ENCODE peak calls at places on chromosomes 2 and 18, in four cellular contexts. One of them, this sample, is unnamed.

GRCh38 chr18:11104307-11104706 is 45.1 kb downstream of the PIEZO2 start:
- ATAC-seq in heart right ventricle: no peak
- ATAC-seq in left lung: no peak
- ATAC-seq in lung: no peak
- ATAC-seq in this sample: no peak

GRCh38 chr2:159119652-159120257 is 151.3 kb downstream of the TANC1 start:
- ATAC-seq in left lung: no peak
- ATAC-seq in lung: no peak
- ATAC-seq in heart right ventricle: peak; percentile 83
- ATAC-seq in this sample: no peak

GRCh38 chr2:123532126-123532525 is 493.0 kb upstream of the CNTNAP5 start:
- ATAC-seq in lung: no peak
- ATAC-seq in left lung: no peak
- ATAC-seq in heart right ventricle: no peak
- ATAC-seq in this sample: no peak

GRCh38 chr18:11074879-11075278 is 74.5 kb downstream of the PIEZO2 start:
- ATAC-seq in lung: no peak
- ATAC-seq in left lung: no peak
- ATAC-seq in heart right ventricle: no peak
- ATAC-seq in this sample: no peak

GRCh38 chr2:216765810-216766259 is 70.5 kb upstream of the IGFBP5 start:
- ATAC-seq in left lung: peak; percentile 31
- ATAC-seq in heart right ventricle: peak; percentile 84
- ATAC-seq in lung: no peak
- ATAC-seq in this sample: peak; percentile 42

GRCh38 chr2:42359304-42359749 is 1.7 kb downstream of the COX7A2L start:
- ATAC-seq in lung: no peak
- ATAC-seq in heart right ventricle: no peak
- ATAC-seq in left lung: no peak
- ATAC-seq in this sample: no peak

GRCh38 chr2:17672583-17673317 is 80.9 kb downstream of the SMC6 start:
- ATAC-seq in lung: no peak
- ATAC-seq in heart right ventricle: no peak
- ATAC-seq in left lung: no peak
- ATAC-seq in this sample: no peak

GRCh38 chr2:55616509-55617159 is 788 bp downstream of the PPP4R3B start:
- ATAC-seq in left lung: peak; percentile 21
- ATAC-seq in lung: peak; percentile 3
- ATAC-seq in heart right ventricle: peak; percentile 3
- ATAC-seq in this sample: no peak

GRCh38 chr2:200353125-200353524 is 46.6 kb downstream of the SPATS2L start:
- ATAC-seq in heart right ventricle: peak; percentile 33
- ATAC-seq in lung: no peak
- ATAC-seq in left lung: peak; percentile 54
- ATAC-seq in this sample: peak; percentile 12

GRCh38 chr2:147297820-147298219 is 547.0 kb upstream of the ACVR2A start:
- ATAC-seq in heart right ventricle: no peak
- ATAC-seq in left lung: no peak
- ATAC-seq in lung: no peak
- ATAC-seq in this sample: no peak

GRCh38 chr2:43748333-43748732 is 25.5 kb upstream of the DYNC2LI1 start:
- ATAC-seq in heart right ventricle: no peak
- ATAC-seq in lung: no peak
- ATAC-seq in left lung: no peak
- ATAC-seq in this sample: no peak

GRCh38 chr2:238098854-238099708 is 1.1 kb upstream of the ESPNL start:
- ATAC-seq in lung: no peak
- ATAC-seq in left lung: no peak
- ATAC-seq in heart right ventricle: no peak
- ATAC-seq in this sample: no peak

GRCh38 chr2:219689676-219690628 is 62.5 kb downstream of the SLC4A3 start:
- ATAC-seq in lung: peak; percentile 71
- ATAC-seq in left lung: peak; percentile 73
- ATAC-seq in heart right ventricle: peak; percentile 71
- ATAC-seq in this sample: peak; percentile 34

GRCh38 chr2:221571391-221572179 is 519 bp downstream of the EPHA4 start:
- ATAC-seq in heart right ventricle: peak; percentile 8
- ATAC-seq in left lung: peak; percentile 5
- ATAC-seq in lung: no peak
- ATAC-seq in this sample: peak; percentile 1

GRCh38 chr2:190763100-190763499 is 114.2 kb downstream of the NAB1 start:
- ATAC-seq in left lung: no peak
- ATAC-seq in lung: no peak
- ATAC-seq in heart right ventricle: no peak
- ATAC-seq in this sample: no peak

GRCh38 chr2:145007673-145008263 is 487.8 kb upstream of the ZEB2 start:
- ATAC-seq in lung: no peak
- ATAC-seq in heart right ventricle: peak; percentile 44
- ATAC-seq in left lung: peak; percentile 66
- ATAC-seq in this sample: no peak

GRCh38 chr2:145012214-145012670 is 492.3 kb upstream of the ZEB2 start:
- ATAC-seq in lung: no peak
- ATAC-seq in left lung: no peak
- ATAC-seq in heart right ventricle: peak; percentile 82
- ATAC-seq in this sample: no peak

GRCh38 chr2:145002624-145003023 is 482.7 kb upstream of the ZEB2 start:
- ATAC-seq in left lung: no peak
- ATAC-seq in lung: no peak
- ATAC-seq in heart right ventricle: no peak
- ATAC-seq in this sample: no peak

GRCh38 chr2:145010635-145011034 is 490.7 kb upstream of the ZEB2 start:
- ATAC-seq in heart right ventricle: peak; percentile 24
- ATAC-seq in left lung: no peak
- ATAC-seq in lung: no peak
- ATAC-seq in this sample: no peak

GRCh38 chr2:145006957-145007672 is 487.2 kb upstream of the ZEB2 start:
- ATAC-seq in left lung: peak; percentile 77
- ATAC-seq in heart right ventricle: peak; percentile 81
- ATAC-seq in lung: peak; percentile 46
- ATAC-seq in this sample: peak; percentile 50
- TF ChIP-seq CTCF in left lung: no peak
- TF ChIP-seq CTCF in heart right ventricle: no peak
- TF ChIP-seq CTCF in lung: no peak
- TF ChIP-seq CTCF in this sample: no peak

DNA sequence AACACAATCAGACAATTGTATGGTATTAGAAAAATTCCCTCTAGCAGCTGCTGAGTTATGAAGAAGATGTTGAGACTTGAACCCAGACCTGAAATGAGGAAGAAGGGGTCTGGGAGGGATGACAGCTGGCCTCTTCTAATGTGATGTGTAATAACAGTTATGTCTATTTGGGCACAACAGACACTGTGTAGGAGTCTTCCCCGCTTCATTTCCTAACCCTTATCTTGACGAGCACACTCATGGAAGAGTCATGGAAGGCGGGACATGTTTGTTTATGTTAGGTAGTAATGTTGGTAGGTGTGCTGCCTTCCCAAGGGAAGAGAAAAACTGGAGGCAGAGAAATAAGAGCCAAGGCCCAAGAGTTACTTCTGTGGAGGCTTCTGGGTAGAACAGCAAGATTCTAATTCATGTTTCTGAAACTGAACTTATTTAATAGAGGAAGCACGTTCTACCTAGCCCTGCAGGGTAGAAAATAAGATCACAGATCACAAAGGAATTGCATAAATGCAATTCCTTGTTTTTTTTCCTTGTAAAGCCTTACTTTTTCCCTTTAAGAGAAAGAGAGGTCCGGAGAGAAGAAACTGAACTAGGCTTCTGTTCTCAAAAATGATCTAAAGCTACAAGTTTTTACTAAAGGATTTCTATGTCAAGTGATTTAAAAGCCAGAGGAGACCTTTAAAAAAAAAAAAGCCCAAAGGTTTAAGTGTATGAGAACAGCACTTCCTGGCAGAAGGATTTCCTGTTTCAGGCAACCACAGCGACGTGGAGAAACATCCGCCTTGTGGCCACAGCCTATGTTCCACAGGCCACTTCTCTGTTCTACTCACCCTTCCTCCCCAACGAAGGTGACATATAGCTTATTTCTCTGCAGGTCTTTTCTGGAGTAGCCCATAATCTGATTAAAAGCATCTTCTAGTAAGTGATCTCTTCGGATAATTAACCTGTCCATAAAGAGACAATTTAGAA is 68.5 kb upstream of the STK17B start:
- ATAC-seq in left lung: peak; percentile 91
- ATAC-seq in lung: peak; percentile 91
- ATAC-seq in heart right ventricle: peak; percentile 91
- ATAC-seq in this sample: peak; percentile 64
- TF ChIP-seq CTCF in left lung: no peak
- TF ChIP-seq CTCF in lung: no peak
- TF ChIP-seq CTCF in heart right ventricle: peak; percentile 23
- TF ChIP-seq CTCF in this sample: no peak

GRCh38 chr2:227479865-227480475 is 8.0 kb downstream of the AGFG1 start:
- ATAC-seq in heart right ventricle: peak; percentile 69
- ATAC-seq in left lung: peak; percentile 76
- ATAC-seq in lung: no peak
- ATAC-seq in this sample: no peak
- TF ChIP-seq CTCF in heart right ventricle: peak; percentile 52
- TF ChIP-seq CTCF in left lung: peak; percentile 17
- TF ChIP-seq CTCF in lung: no peak
- TF ChIP-seq CTCF in this sample: peak; percentile 49

GRCh38 chr18:2387588-2387987 is 183.7 kb downstream of the METTL4 start:
- ATAC-seq in lung: no peak
- ATAC-seq in heart right ventricle: no peak
- ATAC-seq in left lung: no peak
- ATAC-seq in this sample: no peak
- TF ChIP-seq CTCF in lung: no peak
- TF ChIP-seq CTCF in heart right ventricle: no peak
- TF ChIP-seq CTCF in left lung: no peak
- TF ChIP-seq CTCF in this sample: no peak

GRCh38 chr2:231412616-231412963 is 17.1 kb downstream of the B3GNT7 start:
- ATAC-seq in left lung: no peak
- ATAC-seq in lung: no peak
- ATAC-seq in heart right ventricle: peak; percentile 14
- ATAC-seq in this sample: peak; percentile 8
- TF ChIP-seq CTCF in left lung: no peak
- TF ChIP-seq CTCF in lung: no peak
- TF ChIP-seq CTCF in heart right ventricle: no peak
- TF ChIP-seq CTCF in this sample: no peak

GRCh38 chr2:74325815-74326214 is 17.4 kb downstream of the SLC4A5 start:
- ATAC-seq in heart right ventricle: no peak
- ATAC-seq in left lung: no peak
- ATAC-seq in lung: no peak
- ATAC-seq in this sample: no peak

GRCh38 chr2:74327205-74327604 is 16.0 kb downstream of the SLC4A5 start:
- ATAC-seq in left lung: no peak
- ATAC-seq in heart right ventricle: no peak
- ATAC-seq in lung: no peak
- ATAC-seq in this sample: no peak

GRCh38 chr2:74316616-74317295 is 26.5 kb downstream of the SLC4A5 start:
- ATAC-seq in lung: no peak
- ATAC-seq in left lung: no peak
- ATAC-seq in heart right ventricle: no peak
- ATAC-seq in this sample: no peak

GRCh38 chr2:74317696-74318095 is 25.5 kb downstream of the SLC4A5 start:
- ATAC-seq in lung: no peak
- ATAC-seq in heart right ventricle: no peak
- ATAC-seq in left lung: no peak
- ATAC-seq in this sample: no peak

DNA sequence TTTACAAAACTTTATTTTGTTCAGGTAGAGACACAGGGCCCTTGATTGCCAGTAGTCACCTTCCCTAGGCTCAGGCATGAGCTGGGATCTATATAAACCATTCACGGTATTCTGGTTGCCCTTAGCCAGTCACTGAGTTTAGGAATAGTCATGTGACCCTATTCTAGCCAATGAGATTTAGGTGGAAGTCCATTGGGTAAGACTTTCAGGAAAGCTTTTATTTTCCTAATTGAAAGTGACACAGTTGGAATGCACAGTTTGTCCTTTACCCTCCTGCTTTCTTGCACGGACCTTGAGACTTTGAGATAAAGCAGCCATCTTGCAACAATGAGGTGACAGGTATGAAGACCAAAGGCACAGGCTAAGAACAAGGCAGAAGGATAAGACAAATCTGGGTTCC is 21.5 kb downstream of the SLC4A5 start:
- ATAC-seq in lung: no peak
- ATAC-seq in heart right ventricle: no peak
- ATAC-seq in left lung: no peak
- ATAC-seq in this sample: no peak
- TF ChIP-seq CTCF in lung: no peak
- TF ChIP-seq CTCF in heart right ventricle: no peak
- TF ChIP-seq CTCF in left lung: no peak
- TF ChIP-seq CTCF in this sample: no peak

GRCh38 chr2:239275037-239275685 is 125.7 kb downstream of the HDAC4 start:
- ATAC-seq in left lung: peak; percentile 84
- ATAC-seq in lung: peak; percentile 65
- ATAC-seq in heart right ventricle: peak; percentile 81
- ATAC-seq in this sample: peak; percentile 77
- TF ChIP-seq CTCF in left lung: no peak
- TF ChIP-seq CTCF in lung: no peak
- TF ChIP-seq CTCF in heart right ventricle: peak; percentile 18
- TF ChIP-seq CTCF in this sample: no peak

GRCh38 chr2:120667981-120668380 is 67.7 kb upstream of the GLI2 start:
- ATAC-seq in heart right ventricle: no peak
- ATAC-seq in left lung: no peak
- ATAC-seq in lung: no peak
- ATAC-seq in this sample: no peak

GRCh38 chr2:120669971-120670370 is 65.7 kb upstream of the GLI2 start:
- ATAC-seq in left lung: no peak
- ATAC-seq in lung: no peak
- ATAC-seq in heart right ventricle: no peak
- ATAC-seq in this sample: no peak

GRCh38 chr2:120670771-120671480 is 64.7 kb upstream of the GLI2 start:
- ATAC-seq in left lung: no peak
- ATAC-seq in heart right ventricle: no peak
- ATAC-seq in lung: no peak
- ATAC-seq in this sample: no peak

GRCh38 chr2:120670371-120670770 is 65.3 kb upstream of the GLI2 start:
- ATAC-seq in heart right ventricle: no peak
- ATAC-seq in lung: no peak
- ATAC-seq in left lung: no peak
- ATAC-seq in this sample: no peak

GRCh38 chr2:120669121-120669952 is 66.3 kb upstream of the GLI2 start:
- ATAC-seq in lung: peak; percentile 71
- ATAC-seq in left lung: peak; percentile 78
- ATAC-seq in heart right ventricle: peak; percentile 30
- ATAC-seq in this sample: peak; percentile 22
- TF ChIP-seq CTCF in lung: no peak
- TF ChIP-seq CTCF in left lung: no peak
- TF ChIP-seq CTCF in heart right ventricle: peak; percentile 40
- TF ChIP-seq CTCF in this sample: no peak

DNA sequence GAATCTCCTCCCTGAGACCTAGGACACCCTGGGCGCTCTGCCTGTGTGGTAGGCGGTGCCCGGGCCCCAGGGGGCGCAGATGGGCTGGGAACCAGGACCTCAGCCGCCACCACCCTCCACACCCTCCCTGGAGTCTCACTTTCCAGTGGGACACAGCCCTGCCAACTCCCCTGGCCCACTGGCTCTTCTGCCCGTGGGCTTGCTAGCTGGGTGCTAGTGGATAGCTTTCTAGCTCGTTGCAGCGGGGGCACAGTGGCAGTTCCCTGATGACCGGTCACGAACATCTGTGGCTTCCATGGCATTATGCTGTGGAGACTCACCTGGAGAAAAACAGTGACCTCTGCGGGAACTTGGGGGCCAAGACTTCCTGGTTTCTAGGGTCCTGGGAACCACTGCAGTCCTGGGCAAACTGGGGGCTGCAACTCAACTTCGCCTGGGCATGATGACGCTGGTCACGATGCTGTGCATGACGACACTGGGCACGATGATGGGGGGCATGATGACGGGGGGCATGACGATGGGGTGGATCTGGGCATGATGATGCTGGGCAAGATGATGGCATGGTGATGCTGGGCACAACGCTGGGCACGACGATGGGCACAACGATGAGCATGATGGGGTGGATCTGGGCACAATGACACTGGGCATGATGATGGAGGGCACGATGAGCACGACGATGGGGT is 31.0 kb upstream of the ALLC start:
- ATAC-seq in heart right ventricle: no peak
- ATAC-seq in left lung: no peak
- ATAC-seq in lung: no peak
- ATAC-seq in this sample: no peak
- TF ChIP-seq CTCF in heart right ventricle: no peak
- TF ChIP-seq CTCF in left lung: no peak
- TF ChIP-seq CTCF in lung: no peak
- TF ChIP-seq CTCF in this sample: no peak

This sample was measured in gastroesophageal sphincter.